ENCODE peak calls at places on chromosomes 5 and 9, in six cellular contexts. One of them, this sample, is unnamed.

GRCh38 chr5:2833513-2833912 is 82.0 kb upstream of the IRX2 start:
- DNase-seq in H1: no peak
- DNase-seq in SK-N-SH: no peak
- DNase-seq in A549: no peak
- DNase-seq in K562: no peak
- DNase-seq in HepG2: no peak
- DNase-seq in this sample: no peak

GRCh38 chr9:15240927-15241326 is 66.1 kb downstream of the TTC39B start:
- DNase-seq in A549: no peak
- DNase-seq in HepG2: no peak
- DNase-seq in K562: no peak
- DNase-seq in H1: no peak
- DNase-seq in SK-N-SH: no peak
- DNase-seq in this sample: no peak

GRCh38 chr9:130629443-130630090 is 34.8 kb upstream of the PRDM12 start:
- DNase-seq in K562: no peak
- DNase-seq in SK-N-SH: no peak
- DNase-seq in A549: no peak
- DNase-seq in H1: no peak
- DNase-seq in HepG2: no peak
- DNase-seq in this sample: no peak

GRCh38 chr5:140595538-140595937 is 30.9 kb downstream of the SLC35A4 start:
- DNase-seq in A549: no peak
- DNase-seq in K562: no peak
- DNase-seq in HepG2: peak
- DNase-seq in H1: no peak
- DNase-seq in SK-N-SH: no peak
- DNase-seq in this sample: no peak

GRCh38 chr9:38159599-38159998 is 90.6 kb upstream of the SHB start:
- DNase-seq in SK-N-SH: no peak
- DNase-seq in K562: no peak
- DNase-seq in A549: no peak
- DNase-seq in H1: no peak
- DNase-seq in HepG2: no peak
- DNase-seq in this sample: no peak

GRCh38 chr9:93038918-93039317 is 19.6 kb upstream of the SUSD3 start:
- DNase-seq in H1: no peak
- DNase-seq in A549: no peak
- DNase-seq in HepG2: no peak
- DNase-seq in K562: no peak
- DNase-seq in SK-N-SH: no peak
- DNase-seq in this sample: no peak

GRCh38 chr5:169258372-169259000 is 42.5 kb downstream of the SLIT3 start:
- DNase-seq in K562: no peak
- DNase-seq in H1: no peak
- DNase-seq in SK-N-SH: no peak
- DNase-seq in A549: no peak
- DNase-seq in HepG2: no peak
- DNase-seq in this sample: no peak

GRCh38 chr5:92687793-92688467 is 893.1 kb downstream of the NR2F1-AS1 start:
- DNase-seq in K562: no peak
- DNase-seq in SK-N-SH: peak
- DNase-seq in HepG2: peak
- DNase-seq in A549: peak
- DNase-seq in H1: no peak
- DNase-seq in this sample: no peak

GRCh38 chr5:134289509-134290113 is 63.7 kb upstream of the PPP2CA start:
- DNase-seq in A549: peak
- DNase-seq in K562: peak
- DNase-seq in HepG2: peak
- DNase-seq in SK-N-SH: peak
- DNase-seq in H1: peak
- DNase-seq in this sample: peak

GRCh38 chr5:6832994-6833393 is 119.8 kb downstream of the TENT4A start:
- DNase-seq in H1: no peak
- DNase-seq in HepG2: no peak
- DNase-seq in SK-N-SH: no peak
- DNase-seq in A549: no peak
- DNase-seq in K562: no peak
- DNase-seq in this sample: no peak

GRCh38 chr9:71620806-71621205 is 147.5 kb downstream of the CEMIP2 start:
- DNase-seq in A549: no peak
- DNase-seq in K562: no peak
- DNase-seq in H1: no peak
- DNase-seq in SK-N-SH: no peak
- DNase-seq in HepG2: no peak
- DNase-seq in this sample: no peak

GRCh38 chr9:35000535-35001284 is 11.2 kb downstream of the DNAJB5 start:
- DNase-seq in H1: no peak
- DNase-seq in HepG2: no peak
- DNase-seq in K562: peak
- DNase-seq in A549: no peak
- DNase-seq in SK-N-SH: peak
- DNase-seq in this sample: no peak

GRCh38 chr9:33517373-33517772 is 6.7 kb upstream of the ANKRD18B start:
- DNase-seq in K562: peak
- DNase-seq in SK-N-SH: peak
- DNase-seq in HepG2: peak
- DNase-seq in H1: no peak
- DNase-seq in A549: peak
- DNase-seq in this sample: no peak

GRCh38 chr9:96751815-96752214 is 26.1 kb downstream of the ZNF510 start:
- DNase-seq in HepG2: no peak
- DNase-seq in A549: no peak
- DNase-seq in K562: no peak
- DNase-seq in H1: no peak
- DNase-seq in SK-N-SH: no peak
- DNase-seq in this sample: no peak

GRCh38 chr9:114969269-114969668 is 38.9 kb upstream of the TNFSF8 start:
- DNase-seq in H1: no peak
- DNase-seq in A549: no peak
- DNase-seq in SK-N-SH: no peak
- DNase-seq in HepG2: no peak
- DNase-seq in K562: no peak
- DNase-seq in this sample: no peak

GRCh38 chr5:54211912-54212311 is 98.5 kb downstream of the ARL15 start:
- DNase-seq in HepG2: no peak
- DNase-seq in K562: no peak
- DNase-seq in SK-N-SH: no peak
- DNase-seq in H1: no peak
- DNase-seq in A549: no peak
- DNase-seq in this sample: no peak

GRCh38 chr5:135393691-135394090 is 5.3 kb downstream of the MACROH2A1 start:
- DNase-seq in K562: peak
- DNase-seq in SK-N-SH: no peak
- DNase-seq in A549: no peak
- DNase-seq in H1: no peak
- DNase-seq in HepG2: no peak
- DNase-seq in this sample: no peak

GRCh38 chr5:81207009-81207408 is 26.1 kb upstream of the CKMT2 start:
- DNase-seq in HepG2: no peak
- DNase-seq in SK-N-SH: no peak
- DNase-seq in K562: peak
- DNase-seq in H1: no peak
- DNase-seq in A549: peak
- DNase-seq in this sample: no peak

GRCh38 chr5:72234265-72234700 is 85.8 kb downstream of the MRPS27 start:
- DNase-seq in HepG2: no peak
- DNase-seq in K562: peak
- DNase-seq in SK-N-SH: no peak
- DNase-seq in H1: no peak
- DNase-seq in A549: no peak
- DNase-seq in this sample: peak

GRCh38 chr5:72268753-72269410 is 51.2 kb downstream of the MRPS27 start:
- DNase-seq in SK-N-SH: peak
- DNase-seq in H1: peak
- DNase-seq in HepG2: peak
- DNase-seq in K562: peak
- DNase-seq in A549: no peak
- DNase-seq in this sample: no peak

GRCh38 chr9:116837038-116837998 is 150.2 kb downstream of the TRIM32 start:
- DNase-seq in SK-N-SH: no peak
- DNase-seq in A549: no peak
- DNase-seq in H1: no peak
- DNase-seq in HepG2: no peak
- DNase-seq in K562: no peak
- DNase-seq in this sample: no peak

GRCh38 chr9:135664801-135665794 is 2.0 kb downstream of the LCN9 start:
- DNase-seq in K562: no peak
- DNase-seq in SK-N-SH: peak
- DNase-seq in A549: no peak
- DNase-seq in H1: peak
- DNase-seq in HepG2: no peak
- DNase-seq in this sample: no peak

GRCh38 chr9:72460342-72461312 is 60.8 kb upstream of the TMC1 start:
- DNase-seq in K562: no peak
- DNase-seq in HepG2: no peak
- DNase-seq in SK-N-SH: no peak
- DNase-seq in H1: no peak
- DNase-seq in A549: peak
- DNase-seq in this sample: no peak

GRCh38 chr9:88179080-88179521 is 40.8 kb upstream of the SPATA31C2 start:
- DNase-seq in HepG2: no peak
- DNase-seq in H1: no peak
- DNase-seq in A549: no peak
- DNase-seq in K562: no peak
- DNase-seq in SK-N-SH: no peak
- DNase-seq in this sample: no peak

GRCh38 chr5:146291421-146292074 is 47.1 kb upstream of the POU4F3 start:
- DNase-seq in H1: no peak
- DNase-seq in HepG2: peak
- DNase-seq in SK-N-SH: peak
- DNase-seq in A549: peak
- DNase-seq in K562: peak
- DNase-seq in this sample: no peak

GRCh38 chr9:86732514-86732913 is 214.8 kb downstream of the GAS1 start:
- DNase-seq in A549: no peak
- DNase-seq in H1: no peak
- DNase-seq in HepG2: no peak
- DNase-seq in SK-N-SH: no peak
- DNase-seq in K562: no peak
- DNase-seq in this sample: no peak

GRCh38 chr5:172827843-172828242 is 6.2 kb upstream of the ERGIC1 start:
- DNase-seq in HepG2: no peak
- DNase-seq in A549: no peak
- DNase-seq in SK-N-SH: no peak
- DNase-seq in K562: peak
- DNase-seq in H1: no peak
- DNase-seq in this sample: no peak

GRCh38 chr9:116555556-116556180 is 131.4 kb upstream of the TRIM32 start:
- DNase-seq in H1: no peak
- DNase-seq in HepG2: no peak
- DNase-seq in A549: no peak
- DNase-seq in SK-N-SH: no peak
- DNase-seq in K562: no peak
- DNase-seq in this sample: no peak

GRCh38 chr9:128903079-128903461 is 17.7 kb upstream of the PHYHD1 start:
- DNase-seq in HepG2: no peak
- DNase-seq in H1: no peak
- DNase-seq in A549: no peak
- DNase-seq in SK-N-SH: no peak
- DNase-seq in K562: no peak
- DNase-seq in this sample: no peak

GRCh38 chr9:128902351-128903078 is 18.3 kb upstream of the PHYHD1 start:
- DNase-seq in HepG2: no peak
- DNase-seq in A549: no peak
- DNase-seq in K562: no peak
- DNase-seq in H1: no peak
- DNase-seq in SK-N-SH: no peak
- DNase-seq in this sample: no peak

GRCh38 chr9:128901822-128902221 is 19.0 kb upstream of the PHYHD1 start:
- DNase-seq in SK-N-SH: no peak
- DNase-seq in H1: no peak
- DNase-seq in K562: no peak
- DNase-seq in A549: no peak
- DNase-seq in HepG2: no peak
- DNase-seq in this sample: no peak

GRCh38 chr9:128905964-128906363 is 14.8 kb upstream of the PHYHD1 start:
- DNase-seq in A549: no peak
- DNase-seq in K562: no peak
- DNase-seq in H1: no peak
- DNase-seq in SK-N-SH: no peak
- DNase-seq in HepG2: peak
- DNase-seq in this sample: no peak

GRCh38 chr9:128903871-128904371 is 16.9 kb upstream of the PHYHD1 start:
- DNase-seq in SK-N-SH: no peak
- DNase-seq in A549: no peak
- DNase-seq in HepG2: no peak
- DNase-seq in H1: no peak
- DNase-seq in K562: no peak
- DNase-seq in this sample: no peak
- TF ChIP-seq CHD2 in SK-N-SH: no peak
- TF ChIP-seq CHD2 in A549: no peak
- TF ChIP-seq CHD2 in HepG2: no peak
- TF ChIP-seq CHD2 in H1: no peak
- TF ChIP-seq CHD2 in K562: no peak
- TF ChIP-seq CHD2 in this sample: no peak

GRCh38 chr5:161513952-161514351 is 32.6 kb downstream of the GABRB2 start:
- DNase-seq in H1: no peak
- DNase-seq in K562: no peak
- DNase-seq in A549: no peak
- DNase-seq in SK-N-SH: no peak
- DNase-seq in HepG2: no peak
- DNase-seq in this sample: no peak
- TF ChIP-seq CHD2 in H1: no peak
- TF ChIP-seq CHD2 in K562: no peak
- TF ChIP-seq CHD2 in A549: no peak
- TF ChIP-seq CHD2 in SK-N-SH: no peak
- TF ChIP-seq CHD2 in HepG2: no peak
- TF ChIP-seq CHD2 in this sample: no peak

GRCh38 chr5:78886650-78887230 is 98.4 kb downstream of the ARSB start:
- DNase-seq in H1: no peak
- DNase-seq in A549: peak
- DNase-seq in HepG2: no peak
- DNase-seq in K562: no peak
- DNase-seq in SK-N-SH: peak
- DNase-seq in this sample: no peak
- TF ChIP-seq CHD2 in H1: no peak
- TF ChIP-seq CHD2 in A549: no peak
- TF ChIP-seq CHD2 in HepG2: no peak
- TF ChIP-seq CHD2 in K562: no peak
- TF ChIP-seq CHD2 in SK-N-SH: no peak
- TF ChIP-seq CHD2 in this sample: no peak

DNA sequence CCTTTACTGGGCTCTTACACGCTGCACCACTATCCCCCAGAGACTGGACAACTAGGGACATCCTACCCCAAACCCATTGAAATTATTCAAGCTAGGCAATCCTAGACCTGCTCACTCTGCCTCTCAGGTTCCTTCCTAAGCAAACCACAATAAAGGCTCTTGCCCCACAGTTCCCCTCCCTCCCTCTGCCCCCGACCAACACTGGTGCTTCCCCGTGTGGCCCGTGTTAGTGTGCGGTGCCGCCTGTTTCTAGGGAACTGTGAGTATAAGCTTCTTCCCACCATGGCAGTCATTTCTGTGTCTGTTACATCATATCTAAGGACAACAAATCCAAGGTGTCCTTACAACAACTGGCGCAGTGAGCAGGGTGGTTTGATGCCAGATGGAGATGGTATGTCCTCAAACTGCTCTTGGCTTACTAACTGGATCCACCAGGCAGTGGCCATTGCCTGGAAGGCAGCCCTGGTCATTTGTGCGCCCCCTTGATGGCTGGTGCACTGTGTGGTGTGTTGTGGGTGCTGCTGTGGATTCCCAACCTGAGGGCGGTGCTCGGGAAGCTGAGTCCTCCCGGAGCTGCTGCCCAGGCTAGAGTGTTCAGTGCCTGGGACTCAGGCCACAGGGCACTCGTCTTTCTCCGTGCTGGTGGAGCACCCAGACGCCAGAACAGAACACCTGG is 8.4 kb upstream of the MXD3 start:
- DNase-seq in A549: no peak
- DNase-seq in H1: no peak
- DNase-seq in K562: no peak
- DNase-seq in SK-N-SH: no peak
- DNase-seq in HepG2: no peak
- DNase-seq in this sample: no peak
- TF ChIP-seq CHD2 in A549: no peak
- TF ChIP-seq CHD2 in H1: no peak
- TF ChIP-seq CHD2 in K562: no peak
- TF ChIP-seq CHD2 in SK-N-SH: no peak
- TF ChIP-seq CHD2 in HepG2: no peak
- TF ChIP-seq CHD2 in this sample: no peak